ENCODE peak calls at places on chromosomes 11 and 22, in ten cellular contexts. V is stomach; P is AG04450; I is psoas muscle; L is activated CD8-positive, alpha-beta memory T cell treated with anti-CD3 and anti-CD28 coated beads for 4 hours; E is mucosa of gallbladder; S is stimulated activated CD8-positive, alpha-beta memory T cell treated with anti-CD3 and anti-CD28 coated beads, Interleukin-12 subunit alpha, Interleukin-12 subunit beta, amount 100 ng/mL, for 4 hours; H is EL; U is NAMALWA; Q is amygdala. T is an unnamed sample.

GRCh38 chr11:75549370-75549958 is 12.6 kb upstream of the SERPINH1 start:
- DNase-seq in S (no peak), I (no peak), U (no peak), H (no peak), E (no peak), V (no peak), Q (no peak), L (no peak), P (no peak), T (no peak)

GRCh38 chr11:75554258-75555022 is 7.6 kb upstream of the SERPINH1 start:
- DNase-seq in U (peak), V (peak), I (peak), E (peak), L (no peak), Q (peak), H (peak), S (no peak), P (peak), T (no peak)

GRCh38 chr11:117750916-117751773 is 45.9 kb downstream of the DSCAML1 start:
- DNase-seq in S (no peak), V (no peak), H (no peak), E (no peak), Q (peak), U (no peak), P (no peak), L (no peak), I (no peak), T (no peak)

GRCh38 chr11:1825039-1825740 is 9.6 kb upstream of the SYT8 start:
- DNase-seq in U (peak), S (no peak), V (peak), Q (no peak), I (peak), E (peak), H (no peak), L (no peak), P (no peak), T (peak)

GRCh38 chr22:19795617-19796008 is 35.0 kb downstream of the TBX1 start:
- DNase-seq in S (no peak), I (peak), L (no peak), Q (no peak), U (no peak), P (no peak), H (peak), V (no peak), E (no peak), T (no peak)

GRCh38 chr22:31532060-31532459 is 35.7 kb downstream of the SFI1 start:
- DNase-seq in L (no peak), S (no peak), U (no peak), E (no peak), V (no peak), I (no peak), P (no peak), Q (no peak), H (peak), T (no peak)

GRCh38 chr22:21693333-21693998 is 27.7 kb downstream of the PPIL2 start:
- DNase-seq in U (no peak), S (no peak), H (no peak), V (no peak), Q (no peak), E (no peak), P (no peak), I (no peak), L (no peak), T (no peak)

GRCh38 chr11:10379433-10379832 is 74.6 kb downstream of the ADM start:
- DNase-seq in L (no peak), U (no peak), S (no peak), Q (no peak), E (no peak), I (no peak), V (no peak), H (peak), P (no peak), T (no peak)

GRCh38 chr11:106642331-106642730 is 375.9 kb downstream of the GUCY1A2 start:
- DNase-seq in Q (no peak), U (no peak), V (no peak), S (no peak), H (peak), I (no peak), P (peak), L (no peak), E (no peak), T (no peak)

GRCh38 chr11:128482512-128483191 is 104.7 kb downstream of the ETS1 start:
- DNase-seq in S (no peak), Q (no peak), I (peak), E (no peak), P (no peak), V (no peak), L (no peak), H (peak), U (peak), T (peak)

GRCh38 chr11:109338131-109338530 is 83.9 kb upstream of the C11orf87 start:
- DNase-seq in Q (no peak), U (no peak), L (no peak), V (no peak), S (no peak), H (no peak), I (no peak), E (no peak), P (no peak), T (no peak)

GRCh38 chr11:129861702-129862107 is 33.7 kb downstream of the NFRKB start:
- DNase-seq in L (no peak), U (no peak), V (peak), I (no peak), E (peak), P (peak), Q (no peak), H (peak), S (no peak), T (no peak)

GRCh38 chr11:117842131-117842941 is 17.8 kb upstream of the FXYD2 start:
- DNase-seq in I (no peak), L (no peak), Q (no peak), E (peak), H (no peak), P (no peak), V (peak), S (no peak), U (no peak), T (peak)

GRCh38 chr11:121068787-121069186 is 32.3 kb upstream of the TECTA start:
- DNase-seq in Q (no peak), E (peak), I (no peak), L (no peak), U (no peak), V (no peak), S (no peak), H (no peak), P (no peak), T (no peak)

GRCh38 chr11:92297551-92298237 is 73.1 kb downstream of the FAT3 start:
- DNase-seq in Q (no peak), U (no peak), E (no peak), V (no peak), S (no peak), P (no peak), L (no peak), I (no peak), H (no peak), T (no peak)

GRCh38 chr11:44648109-44648508 is 78.7 kb upstream of the TSPAN18 start:
- DNase-seq in P (no peak), Q (no peak), L (no peak), I (no peak), S (no peak), V (no peak), U (no peak), E (no peak), H (no peak), T (no peak)

GRCh38 chr11:106520146-106520912 is 442.9 kb downstream of the AASDHPPT start:
- DNase-seq in U (no peak), L (no peak), S (no peak), H (no peak), V (no peak), P (no peak), Q (no peak), I (no peak), E (no peak), T (no peak)

GRCh38 chr11:57463596-57464342 is 3.4 kb downstream of the RTN4RL2 start:
- DNase-seq in H (no peak), V (no peak), S (no peak), L (no peak), Q (no peak), P (no peak), E (no peak), U (no peak), I (no peak), T (no peak)

GRCh38 chr11:72239296-72239848 is 4.6 kb downstream of the PHOX2A start:
- DNase-seq in L (no peak), V (no peak), Q (no peak), E (no peak), I (peak), S (no peak), P (no peak), U (no peak), H (peak), T (peak)

GRCh38 chr22:43270314-43270908 is 72.8 kb downstream of the SCUBE1 start:
- DNase-seq in P (no peak), V (no peak), U (peak), Q (no peak), S (no peak), H (peak), I (no peak), L (no peak), E (no peak), T (peak)

GRCh38 chr22:27773236-27773550 is 28.4 kb downstream of the MN1 start:
- DNase-seq in S (no peak), Q (no peak), H (no peak), L (no peak), U (no peak), V (no peak), E (no peak), P (no peak), I (no peak), T (no peak)

GRCh38 chr11:73453562-73453961 is 77.4 kb downstream of the RELT start:
- DNase-seq in Q (no peak), L (no peak), E (no peak), I (no peak), P (no peak), H (no peak), U (no peak), V (no peak), S (no peak), T (no peak)

GRCh38 chr22:23888615-23889401 is 5.4 kb upstream of the MIF start:
- DNase-seq in I (no peak), P (no peak), S (no peak), V (no peak), U (no peak), Q (no peak), E (no peak), H (peak), L (no peak), T (no peak)

GRCh38 chr22:50524664-50525103 is 714 bp downstream of the SCO2 start:
- DNase-seq in I (no peak), S (no peak), Q (no peak), P (no peak), E (no peak), V (no peak), L (no peak), U (no peak), H (no peak), T (no peak)

GRCh38 chr22:45602824-45603301 is 68.8 kb upstream of the ATXN10 start:
- DNase-seq in E (no peak), Q (no peak), H (peak), U (peak), S (no peak), I (no peak), L (no peak), P (no peak), V (no peak), T (peak)

GRCh38 chr11:123228489-123229163 is 33.6 kb upstream of the CLMP start:
- DNase-seq in U (no peak), H (peak), V (no peak), I (no peak), Q (no peak), L (no peak), P (no peak), E (no peak), S (no peak), T (no peak)

GRCh38 chr11:120911943-120912342 is 112.0 kb upstream of the TBCEL start:
- DNase-seq in S (no peak), P (no peak), Q (no peak), E (no peak), V (no peak), L (no peak), H (no peak), I (no peak), U (no peak), T (no peak)

GRCh38 chr22:38465673-38466490 is 2.0 kb upstream of the KDELR3 start:
- DNase-seq in Q (no peak), L (no peak), S (no peak), I (no peak), E (no peak), P (no peak), V (no peak), U (no peak), H (no peak), T (no peak)

GRCh38 chr11:34425863-34426262 is 12.9 kb upstream of the CAT start:
- DNase-seq in P (no peak), U (no peak), V (no peak), Q (no peak), L (no peak), S (no peak), E (no peak), H (peak), I (no peak), T (no peak)

GRCh38 chr11:116849491-116849890 is 12.1 kb upstream of the APOA1 start:
- DNase-seq in H (no peak), Q (no peak), E (no peak), I (no peak), U (no peak), L (no peak), P (no peak), V (no peak), S (no peak), T (no peak)

GRCh38 chr22:44870021-44870420 is 117.6 kb downstream of the ARHGAP8 start:
- DNase-seq in Q (no peak), V (no peak), E (no peak), U (no peak), P (no peak), H (no peak), S (no peak), I (no peak), L (no peak), T (no peak)

GRCh38 chr22:36419177-36419911 is 31.6 kb upstream of the MYH9 start:
- DNase-seq in L (no peak), I (peak), Q (no peak), V (no peak), U (no peak), E (peak), H (peak), S (no peak), P (peak), T (peak)

GRCh38 chr11:117769530-117769929 is 27.5 kb downstream of the DSCAML1 start:
- DNase-seq in L (no peak), U (no peak), V (no peak), E (no peak), Q (no peak), S (no peak), H (no peak), P (no peak), I (no peak), T (no peak)